ENCODE peak calls at places on chromosomes 7 and 10, in five cellular contexts. C is pancreas, F is AG04450, E is mucosa of descending colon, O is neural progenitor cell. Y is an unnamed sample. For H3K9me3, the result is how much of the 10 kb centered on the place peaks cover.

GRCh38 chr10:69838853-69839252 is 37.1 kb downstream of the COL13A1 start:
- DNase-seq in C (no peak), O (no peak), F (no peak), E (no peak), Y (no peak)

GRCh38 chr7:112410087-112410486 is 40.2 kb upstream of the IFRD1 start:
- DNase-seq in C (no peak), F (no peak), O (no peak), E (no peak), Y (no peak)

GRCh38 chr7:77450613-77451012 is 34.5 kb upstream of the GSAP start:
- DNase-seq in O (no peak), F (no peak), E (no peak), C (no peak), Y (no peak)

GRCh38 chr7:17134786-17135185 is 163.7 kb upstream of the AHR start:
- DNase-seq in F (no peak), O (no peak), E (no peak), C (no peak), Y (no peak)

GRCh38 chr7:26891400-26892355 is 27.3 kb upstream of the SKAP2 start:
- DNase-seq in E (no peak), O (no peak), C (no peak), F (no peak), Y (no peak)

GRCh38 chr10:85667638-85668233 is 698.9 kb downstream of the GRID1 start:
- DNase-seq in F (no peak), C (peak), E (no peak), O (peak), Y (no peak)

GRCh38 chr7:100837099-100837836 is 9.9 kb upstream of the EPHB4 start:
- DNase-seq in O (peak), E (peak), C (peak), F (peak), Y (peak)

GRCh38 chr10:59098811-59099452 is 77.5 kb upstream of the PHYHIPL start:
- DNase-seq in E (no peak), C (no peak), F (peak), O (no peak), Y (no peak)

GRCh38 chr10:47406548-47406869 is 22.4 kb upstream of the ZNF488 start:
- DNase-seq in E (no peak), C (no peak), F (no peak), O (no peak), Y (no peak)

GRCh38 chr7:93817561-93817960 is 73.0 kb downstream of the TFPI2 start:
- DNase-seq in F (no peak), C (no peak), E (no peak), O (no peak), Y (no peak)

DNA sequence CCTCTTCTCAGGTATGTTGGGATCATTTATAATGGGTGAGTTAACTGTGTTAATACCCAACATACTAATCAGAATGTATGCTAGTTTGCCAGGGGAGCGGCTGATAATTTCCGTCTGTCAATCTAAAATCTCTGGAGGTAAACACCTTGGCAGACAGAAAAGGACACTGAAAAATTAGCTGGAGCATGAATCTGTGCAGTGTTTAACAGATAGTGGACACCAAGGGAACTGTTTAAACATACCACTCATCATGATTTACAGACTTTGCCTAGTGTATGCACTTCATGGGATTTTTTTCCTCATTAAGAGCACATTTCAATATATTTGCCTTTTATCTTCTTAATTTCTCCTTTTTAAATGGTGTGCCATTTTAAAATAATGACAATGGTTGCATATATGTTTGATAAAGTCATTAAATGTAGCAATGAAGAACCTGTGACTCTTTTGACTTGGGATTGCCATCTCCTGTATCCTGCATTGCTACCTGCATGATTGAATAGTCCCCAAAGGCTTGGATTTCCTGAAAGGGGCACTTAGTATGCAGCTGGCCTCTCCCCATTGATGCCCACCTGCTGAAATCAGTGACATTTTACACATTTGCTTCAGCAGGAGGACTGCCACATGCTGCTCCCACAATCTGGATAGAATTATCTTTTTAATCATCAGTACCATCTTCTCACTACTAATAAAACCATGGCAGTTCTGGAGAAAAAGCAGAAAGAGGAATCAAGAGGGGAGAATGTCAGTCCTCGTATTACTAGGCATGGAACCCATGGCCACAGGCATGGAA is 68.0 kb downstream of the SLC13A1 start:
- DNase-seq in E (no peak), F (no peak), O (no peak), C (no peak), Y (no peak)
- TF ChIP-seq CTCF in E (no peak), F (no peak), O (no peak), C (no peak), Y (no peak)

DNA sequence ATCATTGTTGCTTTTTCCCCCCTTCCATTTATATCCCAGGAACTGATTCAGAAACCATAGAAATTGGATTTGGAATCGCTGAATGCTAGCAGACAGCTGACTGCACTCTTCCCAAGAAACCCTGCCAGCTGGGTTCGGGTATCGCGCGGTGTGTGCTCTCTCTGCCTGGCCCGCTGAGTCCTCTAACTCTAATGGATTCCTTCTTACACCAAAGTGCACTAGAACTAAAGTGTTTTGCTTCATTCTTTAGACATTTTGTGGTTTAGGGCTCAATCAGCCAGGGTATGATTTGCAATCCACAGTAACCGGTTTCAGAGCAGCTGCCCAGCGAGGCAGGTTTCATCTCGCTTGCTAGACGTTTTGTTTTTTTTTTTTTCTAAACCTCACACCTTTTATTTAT is 92.2 kb downstream of the EGFR start:
- DNase-seq in E (no peak), O (no peak), C (no peak), F (peak), Y (no peak)
- H3K4me3 ChIP-seq in E (no peak), O (no peak), C (no peak), F (no peak), Y (peak)

GRCh38 chr7:64621656-64622055 is 44.3 kb upstream of the ZNF107 start:
- DNase-seq in O (no peak), C (no peak), E (no peak), F (no peak), Y (no peak)
- H3K9me3 ChIP-seq in O (under half), C (under half), E (under half), F (under half), Y (under half)

DNA sequence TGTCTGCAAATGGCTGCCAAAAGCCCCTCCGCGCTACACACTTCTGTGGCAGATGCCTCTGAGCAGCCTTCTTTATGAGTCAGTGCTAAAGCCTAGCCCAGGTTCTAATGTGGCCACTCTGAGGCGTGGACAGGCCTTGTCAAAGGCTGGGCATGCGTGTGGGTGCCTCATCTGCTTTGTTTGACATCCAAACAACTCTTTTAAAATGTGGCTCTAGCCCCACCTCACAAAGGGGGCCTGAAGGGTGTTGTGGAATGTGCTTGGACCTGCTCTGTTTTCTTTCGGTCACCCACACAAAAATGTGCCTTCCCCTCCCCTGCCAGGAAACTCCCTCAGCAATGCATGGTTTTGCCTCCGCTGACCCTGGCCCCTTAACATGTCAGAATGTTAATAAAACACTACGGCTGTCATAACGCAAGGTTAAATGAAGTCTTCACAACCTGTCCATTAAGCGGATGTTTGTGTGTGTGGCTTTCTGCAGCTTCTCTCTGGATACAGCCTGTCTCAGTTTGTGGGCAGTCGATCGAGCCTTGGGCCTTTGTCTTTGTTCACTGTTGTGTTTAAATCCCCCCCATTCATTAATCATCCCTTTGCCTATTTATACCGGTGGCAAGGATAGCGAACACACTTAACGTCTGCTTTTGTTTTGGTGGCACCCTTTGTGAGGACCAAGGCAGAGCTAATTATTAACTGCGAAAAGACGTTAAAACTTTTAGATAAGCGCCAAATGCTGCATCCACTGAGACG is 718.9 kb downstream of the LRMDA start:
- DNase-seq in O (peak), E (no peak), F (no peak), C (no peak), Y (peak)
- TF ChIP-seq CTCF in O (no peak), E (no peak), F (no peak), C (no peak), Y (no peak)

Y was measured in lower lobe of right lung.